ENCODE peak calls at places on chromosomes 6 and 20, in five cellular contexts. Q is ovary, A is GM23338, K is heart right ventricle, D is foreskin fibroblast. C is an unnamed sample.

GRCh38 chr20:21203036-21203656 is 77.3 kb downstream of the KIZ start:
- DNase-seq in Q (no peak), A (no peak), K (no peak), D (no peak), C (no peak)

GRCh38 chr6:91482498-91482897 is 895.6 kb upstream of the MAP3K7 start:
- DNase-seq in Q (no peak), A (no peak), K (no peak), D (no peak), C (no peak)

GRCh38 chr6:10662207-10662606 is 32.2 kb downstream of the C6orf52 start:
- DNase-seq in Q (no peak), A (no peak), K (no peak), D (no peak), C (no peak)

GRCh38 chr6:117920493-117920845 is 13.4 kb downstream of the SLC35F1 start:
- DNase-seq in Q (no peak), A (peak), K (no peak), D (no peak), C (no peak)

GRCh38 chr6:15628499-15629131 is 34.2 kb downstream of the DTNBP1 start:
- DNase-seq in Q (no peak), A (no peak), K (no peak), D (peak), C (peak)

GRCh38 chr6:6712979-6713514 is 124.5 kb downstream of the LY86 start:
- DNase-seq in Q (no peak), A (no peak), K (no peak), D (no peak), C (peak)

GRCh38 chr6:145890422-145890821 is 73.7 kb downstream of the SHPRH start:
- DNase-seq in Q (no peak), A (no peak), K (no peak), D (no peak), C (no peak)

GRCh38 chr6:44563397-44563796 is 175.9 kb downstream of the CDC5L start:
- DNase-seq in Q (peak), A (peak), K (no peak), D (no peak), C (peak)

GRCh38 chr6:107310362-107310761 is 149.0 kb downstream of the PDSS2 start:
- DNase-seq in Q (no peak), A (no peak), K (no peak), D (no peak), C (no peak)

GRCh38 chr6:110075406-110075805 is 97.3 kb downstream of the GPR6 start:
- DNase-seq in Q (no peak), A (no peak), K (no peak), D (no peak), C (peak)

GRCh38 chr20:23058240-23058639 is 8.8 kb upstream of the THBD start:
- DNase-seq in Q (no peak), A (no peak), K (no peak), D (no peak), C (no peak)

GRCh38 chr6:111642463-111643158 is 36.9 kb upstream of the TRAF3IP2 start:
- DNase-seq in Q (no peak), A (peak), K (peak), D (no peak), C (peak)

GRCh38 chr6:125829433-125829832 is 38.7 kb downstream of the NCOA7 start:
- DNase-seq in Q (no peak), A (no peak), K (no peak), D (no peak), C (no peak)

GRCh38 chr20:5822569-5822968 is 72.4 kb downstream of the SHLD1 start:
- DNase-seq in Q (no peak), A (no peak), K (no peak), D (no peak), C (no peak)

GRCh38 chr6:115485400-115485799 is 575.3 kb downstream of the FRK start:
- DNase-seq in Q (no peak), A (no peak), K (no peak), D (no peak), C (no peak)

GRCh38 chr20:37262516-37262915 is 902 bp upstream of the GHRH start:
- DNase-seq in Q (no peak), A (no peak), K (no peak), D (no peak), C (peak)

GRCh38 chr6:57173056-57173885 is 1.1 kb downstream of the BAG2 start:
- DNase-seq in Q (no peak), A (peak), K (no peak), D (peak), C (peak)

GRCh38 chr20:6122873-6123649 is at the start of gene FERMT1:
- DNase-seq in Q (peak), A (peak), K (peak), D (peak), C (peak)

GRCh38 chr20:3900187-3900604 is 11.0 kb downstream of the PANK2 start:
- DNase-seq in Q (no peak), A (peak), K (no peak), D (no peak), C (no peak)

GRCh38 chr20:8795404-8795803 is 273.5 kb upstream of the PLCB4 start:
- DNase-seq in Q (no peak), A (no peak), K (no peak), D (no peak), C (no peak)
- H3K4me3 ChIP-seq in Q (no peak), A (no peak), K (no peak), D (no peak), C (no peak)

GRCh38 chr20:44304383-44304782 is 6.6 kb downstream of the FITM2 start:
- DNase-seq in Q (no peak), A (no peak), K (no peak), D (no peak), C (peak)

GRCh38 chr20:44297721-44298120 is 13.3 kb downstream of the FITM2 start:
- DNase-seq in Q (no peak), A (no peak), K (no peak), D (no peak), C (no peak)

GRCh38 chr20:44306927-44307326 is 4.1 kb downstream of the FITM2 start:
- DNase-seq in Q (no peak), A (no peak), K (no peak), D (no peak), C (no peak)

GRCh38 chr20:44301285-44301684 is 9.7 kb downstream of the FITM2 start:
- DNase-seq in Q (no peak), A (no peak), K (no peak), D (no peak), C (no peak)

GRCh38 chr20:44302026-44302669 is 8.9 kb downstream of the FITM2 start:
- DNase-seq in Q (no peak), A (no peak), K (no peak), D (no peak), C (peak)
- TF ChIP-seq CTCF in Q (no peak), A (no peak), K (no peak), D (no peak), C (no peak)

GRCh38 chr20:62993856-62994494 is 12.8 kb downstream of the BHLHE23 start:
- DNase-seq in Q (no peak), A (no peak), K (no peak), D (no peak), C (no peak)

GRCh38 chr20:62996596-62996982 is 10.2 kb downstream of the BHLHE23 start:
- DNase-seq in Q (no peak), A (no peak), K (peak), D (no peak), C (no peak)

GRCh38 chr20:62994850-62995249 is 11.9 kb downstream of the BHLHE23 start:
- DNase-seq in Q (no peak), A (no peak), K (no peak), D (no peak), C (no peak)

GRCh38 chr20:62995898-62996595 is 10.7 kb downstream of the BHLHE23 start:
- DNase-seq in Q (no peak), A (no peak), K (peak), D (no peak), C (no peak)

DNA sequence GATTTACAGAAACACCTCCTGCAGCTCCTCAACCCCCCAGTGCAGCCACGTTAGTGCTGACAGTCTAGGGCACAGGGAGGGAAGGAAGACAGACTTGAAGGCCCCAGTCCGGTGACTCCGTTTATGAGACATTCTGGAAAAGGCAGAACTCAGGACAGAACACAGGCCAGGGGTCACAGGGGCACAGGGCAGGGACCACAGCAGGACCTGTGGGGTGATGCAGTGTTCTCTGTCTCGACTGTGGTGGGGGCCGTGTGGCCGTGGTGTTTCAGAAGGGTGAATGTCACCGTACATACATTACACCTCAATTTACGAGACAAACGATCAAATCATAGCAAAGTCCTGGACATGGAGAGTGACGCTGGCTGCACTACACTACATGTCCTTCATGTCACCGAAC is 11.3 kb downstream of the BHLHE23 start:
- DNase-seq in Q (no peak), A (no peak), K (no peak), D (no peak), C (no peak)
- H3K4me3 ChIP-seq in Q (no peak), A (no peak), K (no peak), D (no peak), C (no peak)

GRCh38 chr6:18022398-18023231 is 35.2 kb upstream of the KIF13A start:
- DNase-seq in Q (no peak), A (peak), K (no peak), D (peak), C (peak)

GRCh38 chr6:18024876-18025275 is 37.4 kb upstream of the KIF13A start:
- DNase-seq in Q (no peak), A (no peak), K (no peak), D (no peak), C (no peak)

GRCh38 chr6:18028332-18028731 is 40.9 kb upstream of the KIF13A start:
- DNase-seq in Q (no peak), A (no peak), K (no peak), D (no peak), C (peak)

GRCh38 chr6:18021166-18021850 is 33.9 kb upstream of the KIF13A start:
- DNase-seq in Q (no peak), A (no peak), K (no peak), D (no peak), C (peak)

DNA sequence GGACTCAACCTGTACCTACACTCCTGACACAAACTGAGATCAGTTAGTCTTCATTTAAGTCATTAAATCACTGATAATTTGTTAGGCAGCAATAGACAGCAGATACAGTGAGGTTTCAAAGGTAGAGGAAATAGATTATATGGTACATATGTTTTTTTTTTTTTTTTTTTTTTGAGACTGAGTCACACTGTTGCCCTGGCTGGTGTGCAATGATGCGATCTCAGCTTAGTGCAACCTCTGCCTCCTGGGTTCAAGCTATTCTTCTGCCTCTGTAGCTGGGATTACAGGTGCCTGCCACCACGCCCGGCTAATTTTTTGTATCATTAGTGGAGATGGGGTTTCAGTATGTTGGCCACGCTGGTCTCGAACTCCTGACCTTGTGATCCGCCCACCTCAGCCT is 38.2 kb upstream of the KIF13A start:
- DNase-seq in Q (no peak), A (no peak), K (no peak), D (no peak), C (peak)
- TF ChIP-seq CTCF in Q (no peak), A (no peak), K (no peak), D (no peak), C (no peak)

GRCh38 chr6:37101991-37102298 is 68.0 kb upstream of the PIM1 start:
- DNase-seq in Q (no peak), A (no peak), K (no peak), D (no peak), C (no peak)
- H3K4me3 ChIP-seq in Q (peak), A (peak), K (peak), D (peak), C (no peak)

GRCh38 chr6:133637436-133637835 is 251.5 kb upstream of the TCF21 start:
- DNase-seq in Q (no peak), A (no peak), K (no peak), D (no peak), C (no peak)
- TF ChIP-seq CTCF in Q (no peak), A (no peak), K (no peak), D (no peak), C (no peak)

DNA sequence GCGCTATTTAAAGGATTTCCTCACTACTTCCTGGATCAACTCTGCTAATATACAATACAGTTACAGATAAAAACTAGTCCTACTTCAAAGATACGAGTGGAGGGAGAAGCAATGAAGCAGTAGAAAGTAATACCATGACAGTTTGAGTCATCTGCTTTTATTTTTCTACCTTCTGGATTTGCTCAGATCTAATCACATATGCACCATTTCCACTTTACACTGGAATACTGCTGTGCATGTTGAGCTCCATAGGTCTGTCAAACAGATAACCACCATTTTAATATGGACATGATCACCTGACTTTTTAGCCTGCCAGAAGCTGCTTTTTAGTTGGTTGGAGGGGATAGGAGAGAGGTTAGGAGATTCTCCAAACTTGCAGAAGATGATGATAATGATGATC is 92.5 kb downstream of the MMUT start:
- DNase-seq in Q (no peak), A (no peak), K (no peak), D (no peak), C (no peak)
- H3K4me3 ChIP-seq in Q (no peak), A (no peak), K (no peak), D (no peak), C (no peak)

C was measured in epithelial cell of esophagus.